ENCODE peak calls at places on chromosomes 11 and 22, in six cellular contexts. H is HCT116, X is body of pancreas, R is thoracic aorta, K is ovary, P is Panc1. M is an unnamed sample.

GRCh38 chr11:20611445-20611844 is 12.0 kb downstream of the SLC6A5 start:
- DNase-seq in H (no peak), K (no peak), X (no peak), R (no peak), P (no peak), M (no peak)

GRCh38 chr11:23192256-23192655 is 332.0 kb upstream of the CCDC179 start:
- DNase-seq in P (no peak), R (no peak), X (no peak), H (no peak), K (no peak), M (no peak)

GRCh38 chr22:18056161-18056666 is 21.6 kb upstream of the PEX26 start:
- DNase-seq in X (peak; percentile 41), H (no peak), P (no peak), K (no peak), R (no peak), M (peak; percentile 35)

GRCh38 chr11:75492181-75492820 is 33.4 kb downstream of the GDPD5 start:
- DNase-seq in X (no peak), P (no peak), R (no peak), H (no peak), K (no peak), M (no peak)

GRCh38 chr22:29394931-29395581 is 6.7 kb upstream of the AP1B1 start:
- DNase-seq in X (peak; percentile 83), P (peak; percentile 39), H (peak; percentile 48), R (no peak), K (peak; percentile 79), M (peak; percentile 76)

GRCh38 chr11:34651551-34651950 is 30.7 kb downstream of the EHF start:
- DNase-seq in X (no peak), K (no peak), P (no peak), R (no peak), H (no peak), M (no peak)

GRCh38 chr11:15557831-15558230 is 443.1 kb downstream of the INSC start:
- DNase-seq in K (no peak), H (no peak), R (no peak), X (no peak), P (no peak), M (no peak)

GRCh38 chr11:64077607-64078006 is 41.9 kb downstream of the FLRT1 start:
- DNase-seq in R (no peak), H (no peak), X (no peak), P (no peak), K (no peak), M (no peak)

GRCh38 chr11:31870609-31871309 is 59.6 kb upstream of the PAX6 start:
- DNase-seq in X (peak; percentile 64), P (peak; percentile 18), K (no peak), H (peak; percentile 48), R (no peak), M (peak; percentile 31)

GRCh38 chr11:116986521-116987105 is 111.6 kb downstream of the SIK3 start:
- DNase-seq in K (no peak), X (no peak), P (peak; percentile 70), R (no peak), H (no peak), M (no peak)

GRCh38 chr11:20368441-20368840 is 4.9 kb downstream of the HTATIP2 start:
- DNase-seq in P (no peak), H (no peak), K (no peak), X (no peak), R (no peak), M (no peak)

GRCh38 chr11:113082501-113082900 is 121.3 kb downstream of the NCAM1 start:
- DNase-seq in R (no peak), P (no peak), X (no peak), H (no peak), K (no peak), M (no peak)

GRCh38 chr11:13321431-13321830 is 43.8 kb downstream of the BMAL1 start:
- DNase-seq in H (no peak), R (no peak), P (no peak), X (no peak), K (no peak), M (no peak)

GRCh38 chr11:1636291-1636950 is 6.8 kb downstream of the KRTAP5-5 start:
- DNase-seq in K (no peak), R (no peak), P (no peak), X (no peak), H (no peak), M (no peak)

GRCh38 chr11:44627911-44628729 is 62.7 kb downstream of the CD82 start:
- DNase-seq in R (no peak), H (no peak), K (peak; percentile 68), P (no peak), X (peak; percentile 79), M (peak; percentile 85)

GRCh38 chr11:46296520-46297448 is 19.3 kb downstream of the CREB3L1 start:
- DNase-seq in R (no peak), H (no peak), K (peak; percentile 89), X (peak; percentile 43), P (no peak), M (peak; percentile 76)

GRCh38 chr11:129778877-129779276 is 36.8 kb upstream of the TMEM45B start:
- DNase-seq in R (no peak), X (no peak), K (no peak), P (no peak), H (no peak), M (no peak)

GRCh38 chr22:48488611-48489456 is 1338.8 kb downstream of the BRD1 start:
- DNase-seq in H (no peak), P (no peak), X (no peak), K (peak; percentile 54), R (no peak), M (no peak)

GRCh38 chr11:3136542-3137455 is 28.3 kb downstream of the OSBPL5 start:
- DNase-seq in X (peak; percentile 2), P (no peak), H (no peak), K (peak; percentile 24), R (no peak), M (no peak)

GRCh38 chr11:11701070-11701469 is 79.3 kb upstream of the GALNT18 start:
- DNase-seq in R (no peak), K (no peak), P (no peak), H (peak; percentile 38), X (no peak), M (peak; percentile 34)

GRCh38 chr11:71542856-71543743 is 5.1 kb upstream of the KRTAP5-9 start:
- DNase-seq in H (no peak), K (no peak), P (no peak), X (no peak), R (no peak), M (no peak)

GRCh38 chr22:43823353-43823908 is 11.3 kb upstream of the EFCAB6 start:
- DNase-seq in K (peak; percentile 32), H (no peak), R (no peak), P (no peak), X (peak; percentile 91), M (no peak)

GRCh38 chr22:22886546-22886945 is 1.1 kb upstream of the IGLL5 start:
- DNase-seq in R (no peak), K (no peak), X (no peak), P (no peak), H (no peak), M (no peak)

GRCh38 chr22:42938449-42938848 is 76.5 kb downstream of the PACSIN2 start:
- DNase-seq in H (no peak), R (no peak), P (no peak), K (no peak), X (no peak), M (no peak)

GRCh38 chr11:131838016-131838415 is 467.6 kb downstream of the NTM start:
- DNase-seq in X (no peak), K (no peak), H (no peak), P (no peak), R (no peak), M (no peak)

DNA sequence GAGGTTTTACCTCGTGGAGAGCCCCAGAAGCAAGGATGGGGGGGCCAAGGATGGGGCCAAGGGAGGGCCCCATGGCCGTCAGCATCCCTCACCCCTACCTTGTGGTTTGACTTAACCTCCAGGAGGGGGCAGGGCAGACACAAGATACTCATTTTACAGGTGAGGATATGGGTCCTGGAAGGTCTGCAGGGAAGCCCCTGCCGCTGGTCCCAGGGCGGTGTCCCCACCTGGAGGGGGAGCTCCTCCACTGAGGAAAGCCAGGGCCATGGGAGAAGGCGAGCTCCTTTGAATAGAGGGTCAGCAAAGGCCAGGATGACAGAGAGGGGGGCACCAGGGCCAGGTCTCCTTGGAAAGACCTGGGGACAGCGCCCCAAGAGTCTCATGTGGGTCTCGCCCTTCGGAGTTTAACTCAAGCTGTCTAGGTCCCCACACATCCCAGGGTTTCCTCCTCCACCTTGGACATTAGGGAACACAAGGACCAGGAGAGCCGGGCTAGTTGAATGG is 5.9 kb upstream of the ADORA2A start:
- DNase-seq in P (no peak), R (no peak), X (no peak), H (peak; percentile 12), K (no peak), M (no peak)
- TF ChIP-seq CTCF in P (peak; percentile 27), R (no peak), X (no peak), H (peak; percentile 32), K (no peak), M (no peak)

GRCh38 chr22:45468872-45469572 is 33.7 kb upstream of the FBLN1 start:
- DNase-seq in P (no peak), K (peak; percentile 26), R (no peak), X (no peak), H (no peak), M (no peak)
- H3K4me1 ChIP-seq in P (peaks cover 8% of the 10 kb centered on the region), K (peaks cover 2% of the 10 kb centered on the region), R (peaks cover 31% of the 10 kb centered on the region), X (peaks cover 4% of the 10 kb centered on the region), H (peaks cover 9% of the 10 kb centered on the region), M (peaks cover under 1% of the 10 kb centered on the region)

DNA sequence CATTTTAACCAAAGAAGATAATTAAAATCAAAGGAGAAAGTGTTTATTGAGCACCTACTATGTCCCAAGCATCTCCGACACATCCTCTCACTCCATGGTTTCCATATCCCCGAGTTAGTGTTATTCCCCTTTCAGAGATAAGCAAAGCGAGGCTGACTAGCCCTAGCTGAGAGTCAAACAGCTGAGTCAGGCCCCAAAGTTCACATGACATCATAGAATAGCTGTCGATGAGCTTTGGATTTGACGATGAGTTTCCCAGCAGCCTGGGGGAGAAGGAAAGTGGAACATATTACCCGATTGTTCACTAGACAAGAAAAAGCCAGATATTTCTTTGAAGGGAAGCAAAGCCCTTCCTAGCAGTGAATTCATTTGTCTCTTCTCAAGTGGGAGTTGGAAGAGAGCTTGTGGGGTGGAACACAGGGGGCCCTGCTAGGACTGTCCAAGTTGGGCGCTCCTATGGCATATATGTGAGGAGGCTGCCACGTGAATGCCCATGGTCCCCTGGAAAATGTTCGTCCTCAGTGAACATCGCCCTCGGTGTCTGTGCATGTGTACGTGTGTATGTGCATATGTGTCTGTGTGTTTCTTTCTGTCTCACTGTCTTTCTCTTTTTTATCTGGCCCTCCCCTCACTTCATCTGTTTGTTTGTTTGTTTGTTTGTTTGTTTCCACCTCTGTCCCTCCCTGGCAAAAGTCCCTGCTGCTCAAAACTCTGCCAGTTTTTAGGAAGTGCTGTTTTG is 493 bp upstream of the CYTH4 start:
- DNase-seq in H (no peak), K (no peak), X (no peak), R (no peak), P (no peak), M (no peak)
- H3K27ac ChIP-seq in H (no peak overlapping the region), K (no peak overlapping the region), X (peak overlapping the region; percentile 71), R (no peak overlapping the region), P (no peak overlapping the region), M (no peak overlapping the region)

DNA sequence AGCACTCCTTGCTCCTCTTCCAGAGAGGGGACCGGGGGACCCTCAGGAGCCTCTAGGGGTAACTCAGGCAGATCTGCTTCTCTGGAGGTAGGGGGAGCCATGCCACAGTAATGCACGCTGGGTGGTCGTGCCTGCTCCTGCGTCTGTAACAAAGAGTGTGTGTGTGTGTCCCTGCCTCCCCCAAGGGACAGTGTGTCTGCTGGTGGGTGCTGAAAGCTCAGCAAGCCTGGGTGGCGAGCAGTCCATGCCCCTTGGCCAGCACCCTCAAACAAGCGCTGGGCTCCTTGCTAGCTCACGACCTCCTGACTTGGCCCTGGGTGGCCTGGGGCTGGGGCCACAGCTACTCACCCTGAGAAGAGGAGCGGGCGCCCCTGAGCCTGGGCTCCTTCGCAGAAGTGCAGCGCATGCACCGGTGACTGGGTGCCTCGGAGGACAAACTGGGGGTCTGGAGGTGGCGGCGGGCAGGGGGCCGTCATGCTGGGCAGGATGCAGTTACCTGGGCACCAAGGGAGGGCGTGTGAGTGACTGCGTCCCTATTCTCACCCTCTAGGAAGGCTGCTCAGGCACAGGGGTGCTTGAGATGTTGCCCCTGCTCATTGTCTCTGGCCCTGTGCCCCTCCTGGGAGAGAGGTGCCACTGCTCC is 33.7 kb downstream of the GNB1L start:
- DNase-seq in K (no peak), H (no peak), X (no peak), P (no peak), R (no peak), M (peak; percentile 45)
- TF ChIP-seq CTCF in K (no peak), H (no peak), X (no peak), P (no peak), R (no peak), M (no peak)